ENCODE peak calls at places on chromosomes 3 and 15, in nine cellular contexts. V, X, I, W, Q, F, N, S and U are unnamed samples.

GRCh38 chr15:83012038-83012490 is 625 bp upstream of the C15orf40 start:
- DNase-seq in V (no peak), X (no peak), I (peak; percentile 21), W (no peak), Q (no peak), F (no peak), N (no peak), S (no peak), U (no peak)

GRCh38 chr3:159667261-159667660 is 321.4 kb upstream of the IL12A start:
- DNase-seq in V (no peak), X (no peak), I (no peak), W (no peak), Q (peak; percentile 16), F (no peak), N (no peak), S (no peak), U (no peak)

GRCh38 chr3:123584284-123584987 is 417 bp downstream of the HACD2 start:
- DNase-seq in V (no peak), X (no peak), I (no peak), W (no peak), Q (peak; percentile 31), F (no peak), N (peak; percentile 28), S (peak; percentile 76), U (peak; percentile 80)

GRCh38 chr15:26095710-26096330 is 232.7 kb upstream of the ATP10A start:
- DNase-seq in V (no peak), X (no peak), I (no peak), W (no peak), Q (no peak), F (no peak), N (no peak), S (no peak), U (no peak)

GRCh38 chr3:4828279-4829030 is 150.8 kb upstream of the BHLHE40 start:
- DNase-seq in V (peak; percentile 42), X (no peak), I (peak; percentile 54), W (no peak), Q (peak; percentile 81), F (no peak), N (peak; percentile 68), S (peak; percentile 59), U (peak; percentile 31)

GRCh38 chr3:30750967-30751366 is 143.5 kb downstream of the GADL1 start:
- DNase-seq in V (no peak), X (no peak), I (no peak), W (no peak), Q (no peak), F (no peak), N (no peak), S (no peak), U (no peak)

GRCh38 chr3:61877359-61877770 is 316.0 kb downstream of the PTPRG start:
- DNase-seq in V (no peak), X (no peak), I (peak; percentile 72), W (no peak), Q (peak; percentile 26), F (peak; percentile 17), N (no peak), S (no peak), U (no peak)

GRCh38 chr3:153130312-153130977 is 31.6 kb upstream of the RAP2B start:
- DNase-seq in V (peak; percentile 43), X (no peak), I (peak; percentile 66), W (no peak), Q (peak; percentile 79), F (peak; percentile 72), N (no peak), S (no peak), U (no peak)

GRCh38 chr3:183931881-183932280 is 47.2 kb upstream of the PARL start:
- DNase-seq in V (no peak), X (no peak), I (no peak), W (no peak), Q (no peak), F (no peak), N (no peak), S (no peak), U (no peak)

GRCh38 chr15:29196306-29196705 is 73.3 kb downstream of the NSMCE3 start:
- DNase-seq in V (no peak), X (no peak), I (no peak), W (no peak), Q (no peak), F (no peak), N (no peak), S (no peak), U (no peak)

GRCh38 chr15:40915679-40916078 is 13.5 kb upstream of the DLL4 start:
- DNase-seq in V (no peak), X (no peak), I (no peak), W (no peak), Q (no peak), F (no peak), N (no peak), S (no peak), U (no peak)

DNA sequence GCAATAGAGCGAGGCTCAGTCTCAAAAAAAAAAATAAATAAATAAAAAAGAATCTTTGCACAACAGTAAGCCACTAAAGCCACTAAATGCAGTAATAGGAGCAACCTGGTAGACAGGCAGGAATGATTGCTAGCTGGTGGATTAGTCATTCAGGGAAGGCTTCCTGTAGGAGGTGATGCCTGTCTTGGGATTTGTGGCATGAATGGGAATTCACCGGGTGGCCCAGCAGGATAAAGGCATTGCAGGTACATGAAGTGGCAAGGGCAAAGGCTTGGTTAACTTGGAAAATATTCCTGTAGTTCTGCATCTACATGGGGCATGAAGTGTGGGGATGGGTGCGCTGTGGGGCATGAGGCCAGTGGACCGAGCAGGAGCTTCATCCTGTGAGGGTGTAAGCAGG is 94.5 kb downstream of the IQSEC1 start:
- DNase-seq in V (no peak), X (no peak), I (no peak), W (no peak), Q (no peak), F (no peak), N (no peak), S (no peak), U (no peak)
- TF ChIP-seq CTCF in V (no peak), X (no peak), I (no peak), W (no peak), Q (no peak), F (no peak), N (no peak), S (no peak), U (no peak)

GRCh38 chr3:179768080-179768479 is 115.2 kb downstream of the USP13 start:
- DNase-seq in V (peak; percentile 22), X (peak; percentile 36), I (peak; percentile 73), W (peak; percentile 32), Q (peak; percentile 68), F (no peak), N (no peak), S (no peak), U (no peak)
- TF ChIP-seq CTCF in V (peak; percentile 39), X (peak; percentile 66), I (peak; percentile 76), W (peak; percentile 79), Q (peak; percentile 72), F (no peak), N (no peak), S (peak; percentile 23), U (peak; percentile 15)

DNA sequence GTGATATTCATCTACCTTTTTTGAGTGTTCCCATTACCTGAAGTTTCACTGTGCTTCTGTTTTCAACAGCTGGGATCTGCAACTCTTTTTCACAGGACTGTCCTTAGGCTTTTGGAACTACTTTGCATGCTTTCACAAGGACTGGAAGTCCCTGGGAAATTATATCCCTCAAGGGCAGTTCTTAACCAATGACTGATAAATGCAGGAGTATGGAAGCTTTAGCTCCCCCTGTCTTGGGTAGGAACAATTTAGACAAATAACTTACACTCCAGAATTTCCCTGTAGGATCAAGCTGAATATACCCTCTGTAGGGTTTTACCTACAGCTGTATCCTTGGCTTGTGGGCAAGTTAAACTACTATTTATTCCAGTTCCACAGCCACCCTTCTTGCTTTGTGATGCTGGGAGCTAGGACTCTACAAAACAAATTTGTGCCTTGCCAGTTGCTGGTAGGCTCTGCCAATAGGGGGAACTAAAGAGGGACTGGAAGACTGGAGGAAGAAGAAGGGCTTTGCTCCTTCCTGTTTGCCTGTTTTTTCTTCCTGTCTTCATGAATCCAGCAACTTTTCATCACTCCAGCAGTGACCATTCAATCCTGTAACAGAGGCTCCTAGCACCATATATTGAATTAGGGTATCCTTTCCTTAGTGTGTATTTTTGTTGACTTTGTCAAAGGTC is 6.8 kb upstream of the ZNF280D start:
- DNase-seq in V (peak; percentile 68), X (no peak), I (no peak), W (no peak), Q (peak; percentile 18), F (no peak), N (no peak), S (no peak), U (no peak)
- TF ChIP-seq CTCF in V (no peak), X (no peak), I (peak; percentile 17), W (peak; percentile 10), Q (peak; percentile 37), F (peak; percentile 46), N (no peak), S (peak; percentile 24), U (no peak)

DNA sequence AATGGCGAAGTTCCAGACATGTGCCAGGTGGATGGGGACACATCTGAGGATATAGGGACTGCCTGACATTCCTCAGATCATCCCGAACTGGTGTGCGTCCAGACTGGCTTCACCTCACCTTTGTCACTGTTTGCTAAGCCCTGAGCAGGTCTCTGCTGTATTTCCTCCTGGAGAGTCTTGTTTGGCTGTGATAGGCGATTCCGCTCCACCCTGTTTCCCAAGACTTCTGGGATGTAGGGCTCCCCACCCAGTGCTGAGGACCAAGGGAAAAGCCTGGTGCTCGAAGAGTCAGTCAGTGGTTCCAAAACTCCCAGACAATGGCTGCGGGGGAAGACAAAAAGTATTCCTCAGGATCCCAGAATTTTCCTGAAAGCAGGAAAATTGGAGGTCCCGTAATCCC is 11.1 kb upstream of the FURIN start:
- DNase-seq in V (no peak), X (no peak), I (no peak), W (no peak), Q (no peak), F (no peak), N (no peak), S (no peak), U (no peak)
- TF ChIP-seq CTCF in V (no peak), X (no peak), I (no peak), W (no peak), Q (no peak), F (no peak), N (no peak), S (no peak), U (no peak)

GRCh38 chr3:14092464-14092863 is 32.2 kb downstream of the CHCHD4 start:
- DNase-seq in V (no peak), X (no peak), I (no peak), W (no peak), Q (no peak), F (no peak), N (no peak), S (no peak), U (no peak)

GRCh38 chr3:14097616-14098391 is 26.9 kb downstream of the CHCHD4 start:
- DNase-seq in V (no peak), X (no peak), I (no peak), W (no peak), Q (no peak), F (no peak), N (no peak), S (no peak), U (no peak)

GRCh38 chr3:14093831-14094230 is 30.8 kb downstream of the CHCHD4 start:
- DNase-seq in V (no peak), X (no peak), I (no peak), W (no peak), Q (no peak), F (no peak), N (no peak), S (no peak), U (no peak)

GRCh38 chr3:14096742-14097141 is 27.9 kb downstream of the CHCHD4 start:
- DNase-seq in V (peak; percentile 23), X (no peak), I (no peak), W (no peak), Q (no peak), F (no peak), N (no peak), S (no peak), U (no peak)
- TF ChIP-seq CTCF in V (no peak), X (peak; percentile 9), I (no peak), W (no peak), Q (no peak), F (no peak), N (no peak), S (no peak), U (no peak)

GRCh38 chr3:41920406-41920970 is 41.4 kb downstream of the ULK4 start:
- DNase-seq in V (no peak), X (no peak), I (no peak), W (no peak), Q (no peak), F (no peak), N (no peak), S (no peak), U (no peak)
- TF ChIP-seq CTCF in V (no peak), X (no peak), I (no peak), W (no peak), Q (no peak), F (no peak), N (no peak), S (no peak), U (no peak)